ENCODE peak calls at places on chromosomes 13 and 19, in five cellular contexts. One of them, this sample, is unnamed.

GRCh38 chr13:31807090-31807541 is 67.8 kb downstream of the RXFP2 start:
- DNase-seq in NCI-H460: no peak
- DNase-seq in natural killer cell treated with Interleukin-12 subunit alpha and Interleukin-12 subunit beta and Interleukin-15 and Interleukin-18, amount 100 ng/mL, for 72 hours: peak
- DNase-seq in colonic mucosa: no peak
- DNase-seq in hippocampal formation: no peak
- DNase-seq in this sample: no peak

GRCh38 chr19:39532233-39533002 is at the start of gene EID2B:
- DNase-seq in NCI-H460: peak
- DNase-seq in colonic mucosa: peak
- DNase-seq in hippocampal formation: peak
- DNase-seq in natural killer cell treated with Interleukin-12 subunit alpha and Interleukin-12 subunit beta and Interleukin-15 and Interleukin-18, amount 100 ng/mL, for 72 hours: peak
- DNase-seq in this sample: peak

GRCh38 chr13:50037788-50038187 is 22.5 kb downstream of the KCNRG start:
- DNase-seq in colonic mucosa: no peak
- DNase-seq in natural killer cell treated with Interleukin-12 subunit alpha and Interleukin-12 subunit beta and Interleukin-15 and Interleukin-18, amount 100 ng/mL, for 72 hours: no peak
- DNase-seq in hippocampal formation: no peak
- DNase-seq in NCI-H460: no peak
- DNase-seq in this sample: no peak

GRCh38 chr13:45325806-45326205 is 15.2 kb downstream of the TPT1 start:
- DNase-seq in colonic mucosa: no peak
- DNase-seq in hippocampal formation: peak
- DNase-seq in NCI-H460: no peak
- DNase-seq in natural killer cell treated with Interleukin-12 subunit alpha and Interleukin-12 subunit beta and Interleukin-15 and Interleukin-18, amount 100 ng/mL, for 72 hours: no peak
- DNase-seq in this sample: peak

GRCh38 chr19:48907671-48908070 is 7.6 kb downstream of the NUCB1 start:
- DNase-seq in natural killer cell treated with Interleukin-12 subunit alpha and Interleukin-12 subunit beta and Interleukin-15 and Interleukin-18, amount 100 ng/mL, for 72 hours: no peak
- DNase-seq in colonic mucosa: peak
- DNase-seq in NCI-H460: no peak
- DNase-seq in hippocampal formation: no peak
- DNase-seq in this sample: no peak

GRCh38 chr13:60494296-60494695 is 97.3 kb downstream of the TDRD3 start:
- DNase-seq in NCI-H460: no peak
- DNase-seq in natural killer cell treated with Interleukin-12 subunit alpha and Interleukin-12 subunit beta and Interleukin-15 and Interleukin-18, amount 100 ng/mL, for 72 hours: no peak
- DNase-seq in colonic mucosa: no peak
- DNase-seq in hippocampal formation: no peak
- DNase-seq in this sample: no peak

GRCh38 chr13:100828226-100828625 is 153.6 kb upstream of the TMTC4 start:
- DNase-seq in NCI-H460: no peak
- DNase-seq in natural killer cell treated with Interleukin-12 subunit alpha and Interleukin-12 subunit beta and Interleukin-15 and Interleukin-18, amount 100 ng/mL, for 72 hours: no peak
- DNase-seq in colonic mucosa: no peak
- DNase-seq in hippocampal formation: peak
- DNase-seq in this sample: no peak

GRCh38 chr19:40425450-40426287 is at the start of gene SERTAD1:
- DNase-seq in hippocampal formation: peak
- DNase-seq in NCI-H460: peak
- DNase-seq in natural killer cell treated with Interleukin-12 subunit alpha and Interleukin-12 subunit beta and Interleukin-15 and Interleukin-18, amount 100 ng/mL, for 72 hours: peak
- DNase-seq in colonic mucosa: peak
- DNase-seq in this sample: peak

GRCh38 chr13:96994030-96994848 is at the start of gene OXGR1:
- DNase-seq in NCI-H460: no peak
- DNase-seq in hippocampal formation: no peak
- DNase-seq in colonic mucosa: peak
- DNase-seq in natural killer cell treated with Interleukin-12 subunit alpha and Interleukin-12 subunit beta and Interleukin-15 and Interleukin-18, amount 100 ng/mL, for 72 hours: no peak
- DNase-seq in this sample: no peak

GRCh38 chr19:919157-920050 is 2.3 kb downstream of the KISS1R start:
- DNase-seq in NCI-H460: no peak
- DNase-seq in hippocampal formation: no peak
- DNase-seq in natural killer cell treated with Interleukin-12 subunit alpha and Interleukin-12 subunit beta and Interleukin-15 and Interleukin-18, amount 100 ng/mL, for 72 hours: no peak
- DNase-seq in colonic mucosa: no peak
- DNase-seq in this sample: no peak

GRCh38 chr19:1465191-1466016 is 13.6 kb downstream of the C19orf25 start:
- DNase-seq in natural killer cell treated with Interleukin-12 subunit alpha and Interleukin-12 subunit beta and Interleukin-15 and Interleukin-18, amount 100 ng/mL, for 72 hours: no peak
- DNase-seq in hippocampal formation: no peak
- DNase-seq in NCI-H460: no peak
- DNase-seq in colonic mucosa: peak
- DNase-seq in this sample: no peak

GRCh38 chr19:49605605-49606004 is 14.6 kb downstream of the PRR12 start:
- DNase-seq in colonic mucosa: no peak
- DNase-seq in NCI-H460: no peak
- DNase-seq in hippocampal formation: no peak
- DNase-seq in natural killer cell treated with Interleukin-12 subunit alpha and Interleukin-12 subunit beta and Interleukin-15 and Interleukin-18, amount 100 ng/mL, for 72 hours: no peak
- DNase-seq in this sample: no peak

GRCh38 chr19:13637664-13638063 is 126.7 kb upstream of the MRI1 start:
- DNase-seq in colonic mucosa: no peak
- DNase-seq in hippocampal formation: no peak
- DNase-seq in NCI-H460: no peak
- DNase-seq in natural killer cell treated with Interleukin-12 subunit alpha and Interleukin-12 subunit beta and Interleukin-15 and Interleukin-18, amount 100 ng/mL, for 72 hours: no peak
- DNase-seq in this sample: no peak

This sample was measured in dorsolateral prefrontal cortex.